ENCODE peak calls at places on chromosomes 3 and 15, in five cellular contexts. One of them, this sample, is unnamed.

GRCh38 chr3:107662109-107662477 is 139.3 kb downstream of the BBX start:
- DNase-seq in H4: peak
- DNase-seq in ELR: peak
- DNase-seq in activated effector memory CD4-positive, alpha-beta T cell treated with Interleukin-2 at 50 U/mL for 16 hours: no peak
- DNase-seq in AG20443: peak
- DNase-seq in this sample: no peak

GRCh38 chr3:108494862-108495531 is 15.4 kb downstream of the MYH15 start:
- DNase-seq in H4: no peak
- DNase-seq in ELR: no peak
- DNase-seq in activated effector memory CD4-positive, alpha-beta T cell treated with Interleukin-2 at 50 U/mL for 16 hours: no peak
- DNase-seq in AG20443: no peak
- DNase-seq in this sample: no peak

GRCh38 chr15:98901438-98901837 is 106.2 kb downstream of the PGPEP1L start:
- DNase-seq in H4: no peak
- DNase-seq in ELR: no peak
- DNase-seq in activated effector memory CD4-positive, alpha-beta T cell treated with Interleukin-2 at 50 U/mL for 16 hours: no peak
- DNase-seq in AG20443: no peak
- DNase-seq in this sample: no peak

GRCh38 chr15:95626501-95627361 is 703.8 kb upstream of the NR2F2 start:
- DNase-seq in H4: no peak
- DNase-seq in ELR: no peak
- DNase-seq in activated effector memory CD4-positive, alpha-beta T cell treated with Interleukin-2 at 50 U/mL for 16 hours: no peak
- DNase-seq in AG20443: no peak
- DNase-seq in this sample: no peak

GRCh38 chr3:4351164-4351855 is 48.1 kb downstream of the SETMAR start:
- DNase-seq in H4: no peak
- DNase-seq in ELR: no peak
- DNase-seq in activated effector memory CD4-positive, alpha-beta T cell treated with Interleukin-2 at 50 U/mL for 16 hours: no peak
- DNase-seq in AG20443: peak
- DNase-seq in this sample: no peak

GRCh38 chr15:66047321-66048024 is 178.2 kb downstream of the RAB11A start:
- DNase-seq in H4: no peak
- DNase-seq in ELR: no peak
- DNase-seq in activated effector memory CD4-positive, alpha-beta T cell treated with Interleukin-2 at 50 U/mL for 16 hours: no peak
- DNase-seq in AG20443: no peak
- DNase-seq in this sample: no peak

GRCh38 chr3:185270262-185270955 is 16.6 kb upstream of the EHHADH start:
- DNase-seq in H4: peak
- DNase-seq in ELR: peak
- DNase-seq in activated effector memory CD4-positive, alpha-beta T cell treated with Interleukin-2 at 50 U/mL for 16 hours: no peak
- DNase-seq in AG20443: peak
- DNase-seq in this sample: no peak

GRCh38 chr15:67187351-67187854 is 67.1 kb downstream of the AAGAB start:
- DNase-seq in H4: no peak
- DNase-seq in ELR: no peak
- DNase-seq in activated effector memory CD4-positive, alpha-beta T cell treated with Interleukin-2 at 50 U/mL for 16 hours: no peak
- DNase-seq in AG20443: no peak
- DNase-seq in this sample: no peak

GRCh38 chr3:126340943-126341754 is 16.1 kb downstream of the KLF15 start:
- DNase-seq in H4: no peak
- DNase-seq in ELR: no peak
- DNase-seq in activated effector memory CD4-positive, alpha-beta T cell treated with Interleukin-2 at 50 U/mL for 16 hours: no peak
- DNase-seq in AG20443: no peak
- DNase-seq in this sample: peak

GRCh38 chr3:188712257-188712924 is 459.4 kb upstream of the TPRG1 start:
- DNase-seq in H4: peak
- DNase-seq in ELR: peak
- DNase-seq in activated effector memory CD4-positive, alpha-beta T cell treated with Interleukin-2 at 50 U/mL for 16 hours: no peak
- DNase-seq in AG20443: peak
- DNase-seq in this sample: no peak

GRCh38 chr3:89841041-89841440 is 733.6 kb downstream of the EPHA3 start:
- DNase-seq in H4: no peak
- DNase-seq in ELR: no peak
- DNase-seq in activated effector memory CD4-positive, alpha-beta T cell treated with Interleukin-2 at 50 U/mL for 16 hours: no peak
- DNase-seq in AG20443: no peak
- DNase-seq in this sample: no peak